ENCODE peak calls at places on chromosomes 1 and 21, in ten cellular contexts. C is CD8-positive, alpha-beta T cell; S is lower lobe of right lung; X is Panc1; D is heart right ventricle; J is gastrocnemius medialis; A is right lobe of liver; R is IMR-90; F is pancreas; E is CD4-positive, alpha-beta T cell. L is an unnamed sample.
A peak's percentile ranks its signal among the peaks of the same experiment; 100 is the strongest.

GRCh38 chr1:14997646-14998276 is 155.8 kb upstream of the TMEM51 start:
- ATAC-seq in F (no peak), J (no peak), S (no peak), X (no peak), C (no peak), D (no peak), A (no peak), R (no peak), E (no peak), L (no peak)

GRCh38 chr1:24021403-24022266 is 41.5 kb upstream of the SRSF10 start:
- ATAC-seq in C (no peak), R (no peak), X (peak; percentile 5), D (peak; percentile 16), A (peak; percentile 87), E (no peak), F (peak; percentile 17), J (no peak), S (no peak), L (no peak)

GRCh38 chr1:53024117-53024516 is 37.9 kb upstream of the PODN start:
- ATAC-seq in R (no peak), F (no peak), D (no peak), A (no peak), X (no peak), S (no peak), J (no peak), C (no peak), E (no peak), L (no peak)

GRCh38 chr1:91591175-91591968 is 90.7 kb downstream of the CDC7 start:
- ATAC-seq in F (no peak), E (peak; percentile 52), S (no peak), C (no peak), D (peak; percentile 74), R (no peak), A (peak; percentile 77), X (no peak), J (no peak), L (no peak)

GRCh38 chr1:78712467-78712866 is 62.8 kb downstream of the IFI44 start:
- ATAC-seq in R (no peak), D (no peak), J (no peak), F (no peak), X (no peak), A (no peak), E (no peak), C (no peak), S (no peak), L (no peak)

GRCh38 chr1:49397086-49397485 is 620.4 kb upstream of the BEND5 start:
- ATAC-seq in A (no peak), S (no peak), C (no peak), D (no peak), J (no peak), F (no peak), E (no peak), R (no peak), X (no peak), L (no peak)

GRCh38 chr21:15029077-15029476 is 35.7 kb downstream of the NRIP1 start:
- ATAC-seq in S (no peak), X (no peak), D (no peak), C (no peak), J (no peak), F (no peak), E (no peak), R (no peak), A (no peak), L (no peak)

GRCh38 chr1:222106369-222106768 is 364.5 kb upstream of the DUSP10 start:
- ATAC-seq in A (no peak), S (no peak), C (no peak), E (no peak), D (no peak), J (no peak), X (no peak), R (no peak), F (no peak), L (no peak)

GRCh38 chr1:165492845-165493244 is 47.9 kb upstream of the RXRG start:
- ATAC-seq in D (no peak), J (no peak), F (no peak), E (no peak), S (no peak), R (no peak), X (no peak), C (no peak), A (no peak), L (no peak)

GRCh38 chr1:183105449-183105848 is 80.6 kb upstream of the LAMC2 start:
- ATAC-seq in J (no peak), D (peak; percentile 30), S (no peak), A (no peak), E (no peak), X (no peak), F (no peak), R (peak; percentile 7), C (no peak), L (no peak)

GRCh38 chr1:171674443-171675405 is 22.2 kb upstream of the MYOC start:
- ATAC-seq in E (no peak), S (no peak), F (no peak), X (no peak), D (peak; percentile 75), R (no peak), C (no peak), A (peak; percentile 92), J (no peak), L (peak; percentile 75)

GRCh38 chr1:81314497-81314896 is 486.2 kb upstream of the ADGRL2 start:
- ATAC-seq in J (no peak), A (peak; percentile 47), X (no peak), E (no peak), C (no peak), F (no peak), R (no peak), D (peak; percentile 76), S (no peak), L (no peak)

GRCh38 chr1:223229756-223230155 is 86.7 kb upstream of the TLR5 start:
- ATAC-seq in A (no peak), D (no peak), S (no peak), R (peak; percentile 2), E (peak; percentile 28), X (no peak), F (no peak), C (no peak), J (no peak), L (no peak)

GRCh38 chr1:25065246-25066238 is 135.5 kb upstream of the RUNX3 start:
- ATAC-seq in S (peak; percentile 61), J (no peak), F (no peak), C (peak; percentile 74), R (peak; percentile 84), D (peak; percentile 46), A (peak; percentile 54), E (no peak), X (no peak), L (no peak)

GRCh38 chr1:229136817-229137216 is 134.1 kb upstream of the RAB4A start:
- ATAC-seq in R (no peak), S (peak; percentile 51), C (no peak), A (peak; percentile 37), D (no peak), X (no peak), F (peak; percentile 36), J (no peak), E (no peak), L (no peak)

GRCh38 chr1:213061263-213061662 is 10.2 kb downstream of the RPS6KC1 start:
- ATAC-seq in S (no peak), R (no peak), D (no peak), X (no peak), E (no peak), J (no peak), F (no peak), A (no peak), C (no peak), L (no peak)

GRCh38 chr1:21157868-21158267 is 18.8 kb downstream of the EIF4G3 start:
- ATAC-seq in D (no peak), E (no peak), R (no peak), X (no peak), J (no peak), A (no peak), C (no peak), S (no peak), F (peak; percentile 56), L (no peak)

GRCh38 chr1:201312298-201312697 is 29.0 kb downstream of the PKP1 start:
- ATAC-seq in S (no peak), R (no peak), A (no peak), X (no peak), E (no peak), D (no peak), J (no peak), F (no peak), C (no peak), L (no peak)
- TF ChIP-seq CTCF in S (no peak), R (no peak), A (no peak), X (no peak), E (no peak), D (no peak), J (no peak), F (no peak), C (no peak), L (no peak)

GRCh38 chr1:167312871-167313270 is 92.2 kb downstream of the POU2F1 start:
- ATAC-seq in E (peak; percentile 26), F (no peak), A (no peak), J (no peak), X (no peak), D (no peak), S (no peak), R (no peak), C (no peak), L (no peak)

GRCh38 chr1:167322483-167322882 is 101.8 kb downstream of the POU2F1 start:
- ATAC-seq in R (no peak), A (no peak), C (no peak), X (no peak), S (no peak), E (no peak), D (no peak), F (no peak), J (no peak), L (no peak)

DNA sequence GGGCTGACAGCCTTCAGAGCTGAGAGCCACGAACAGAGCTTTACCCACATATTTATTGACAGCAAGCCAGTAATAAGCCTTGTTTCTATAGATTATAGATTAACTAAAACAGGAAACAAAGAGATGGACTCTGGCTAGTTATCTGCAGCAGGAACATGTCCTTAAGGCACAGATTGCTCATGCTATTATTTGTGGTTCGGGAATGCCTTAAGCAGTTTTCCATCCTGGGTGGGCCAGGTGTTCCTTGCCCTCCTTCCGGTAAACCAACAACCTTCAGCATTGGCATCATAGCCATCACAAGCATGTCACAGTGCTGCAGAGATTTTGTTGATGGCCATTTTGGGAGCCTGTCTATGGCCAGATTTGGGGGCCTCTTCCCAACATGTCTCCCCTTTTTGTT is 96.8 kb downstream of the POU2F1 start:
- ATAC-seq in D (no peak), C (no peak), E (no peak), A (no peak), F (no peak), S (no peak), X (no peak), J (no peak), R (no peak), L (no peak)
- H3K9me3 ChIP-seq in D (peaks cover 19% of the 10 kb centered on the region), C (peaks cover 15% of the 10 kb centered on the region), E (peaks cover 60% of the 10 kb centered on the region), A (peaks cover 1% of the 10 kb centered on the region), F (no peaks in the 10 kb centered on the region), S (peaks cover 50% of the 10 kb centered on the region), X (peaks cover 17% of the 10 kb centered on the region), J (peaks cover 7% of the 10 kb centered on the region), R (peaks cover 4% of the 10 kb centered on the region), L (no peaks in the 10 kb centered on the region)

GRCh38 chr1:208161005-208161404 is 83.2 kb downstream of the PLXNA2 start:
- ATAC-seq in C (no peak), F (no peak), R (no peak), A (no peak), E (no peak), X (no peak), J (no peak), S (no peak), D (no peak), L (no peak)
- H3K27ac ChIP-seq in C (no peak overlapping the region), F (no peak overlapping the region), R (no peak overlapping the region), A (no peak overlapping the region), E (no peak overlapping the region), X (no peak overlapping the region), J (peak overlapping the region; percentile 86), S (no peak overlapping the region), D (no peak overlapping the region), L (peak overlapping the region; percentile 84)

GRCh38 chr1:34500451-34500850 is 254.4 kb upstream of the GJB5 start:
- ATAC-seq in F (peak; percentile 34), A (peak; percentile 61), C (no peak), D (no peak), J (no peak), R (peak; percentile 46), X (no peak), S (no peak), E (no peak), L (no peak)
- TF ChIP-seq CTCF in F (no peak), A (no peak), C (no peak), D (no peak), J (no peak), R (no peak), X (no peak), S (no peak), E (no peak), L (no peak)

L was measured in gastroesophageal sphincter.